ENCODE peak calls at places on chromosome 17, in five cellular contexts. D, K, V, B and W are unnamed samples.

GRCh38 chr17:80575057-80575875 is 30.6 kb downstream of the RPTOR start:
- DNase-seq in B (peak; percentile 74), V (peak; percentile 78), D (peak; percentile 84), K (peak; percentile 91), W (peak; percentile 14)

GRCh38 chr17:31875081-31875480 is 16.0 kb upstream of the COPRS start:
- DNase-seq in B (no peak), K (no peak), V (no peak), D (no peak), W (no peak)

GRCh38 chr17:17493249-17493985 is 2.8 kb downstream of the RASD1 start:
- DNase-seq in D (peak; percentile 78), B (no peak), K (peak; percentile 59), V (peak; percentile 66), W (no peak)

GRCh38 chr17:12789075-12789975 is at the start of gene ARHGAP44:
- DNase-seq in K (peak; percentile 73), D (peak; percentile 76), B (peak; percentile 64), V (peak; percentile 59), W (peak; percentile 79)

GRCh38 chr17:18093616-18094408 is 6.1 kb downstream of the DRG2 start:
- DNase-seq in V (no peak), B (peak; percentile 75), K (no peak), D (peak; percentile 73), W (no peak)

GRCh38 chr17:38544839-38545209 is 60.9 kb downstream of the SRCIN1 start:
- DNase-seq in V (no peak), B (no peak), K (no peak), D (no peak), W (no peak)

GRCh38 chr17:77610980-77611641 is 347.4 kb upstream of the TNRC6C start:
- DNase-seq in D (no peak), V (no peak), B (no peak), K (no peak), W (no peak)

GRCh38 chr17:7443499-7444485 is 1.1 kb upstream of the CHRNB1 start:
- DNase-seq in K (no peak), B (no peak), V (no peak), D (no peak), W (no peak)

GRCh38 chr17:4891405-4892062 is 7.8 kb upstream of the C17orf107 start:
- DNase-seq in B (no peak), K (no peak), V (peak; percentile 66), D (peak; percentile 40), W (no peak)

GRCh38 chr17:40130352-40131042 is 8.7 kb downstream of the MSL1 start:
- DNase-seq in V (no peak), K (no peak), D (no peak), B (no peak), W (no peak)

GRCh38 chr17:1512351-1512750 is 4.1 kb downstream of the INPP5K start:
- DNase-seq in K (no peak), V (no peak), B (no peak), D (no peak), W (no peak)
- TF ChIP-seq POLR2A in K (no peak), V (no peak), B (no peak), D (no peak), W (no peak)

GRCh38 chr17:45783593-45784292 is 377 bp upstream of the CRHR1 start:
- DNase-seq in B (no peak), V (no peak), D (no peak), K (no peak), W (no peak)
- H3K27me3 ChIP-seq in B (peaks cover 69% of the 10 kb centered on the region), V (peaks cover 75% of the 10 kb centered on the region), D (peaks cover 18% of the 10 kb centered on the region), K (peaks cover 88% of the 10 kb centered on the region), W (no peaks in the 10 kb centered on the region)

GRCh38 chr17:34246436-34246835 is 8.6 kb upstream of the CCL2 start:
- DNase-seq in K (no peak), V (no peak), B (no peak), D (no peak), W (no peak)

GRCh38 chr17:34246872-34247271 is 8.2 kb upstream of the CCL2 start:
- DNase-seq in V (no peak), B (no peak), D (no peak), K (no peak), W (no peak)

GRCh38 chr17:34243732-34244299 is 11.3 kb upstream of the CCL2 start:
- DNase-seq in B (no peak), V (no peak), D (no peak), K (no peak), W (no peak)

GRCh38 chr17:34242976-34243731 is 11.9 kb upstream of the CCL2 start:
- DNase-seq in V (no peak), D (no peak), K (no peak), B (no peak), W (no peak)

DNA sequence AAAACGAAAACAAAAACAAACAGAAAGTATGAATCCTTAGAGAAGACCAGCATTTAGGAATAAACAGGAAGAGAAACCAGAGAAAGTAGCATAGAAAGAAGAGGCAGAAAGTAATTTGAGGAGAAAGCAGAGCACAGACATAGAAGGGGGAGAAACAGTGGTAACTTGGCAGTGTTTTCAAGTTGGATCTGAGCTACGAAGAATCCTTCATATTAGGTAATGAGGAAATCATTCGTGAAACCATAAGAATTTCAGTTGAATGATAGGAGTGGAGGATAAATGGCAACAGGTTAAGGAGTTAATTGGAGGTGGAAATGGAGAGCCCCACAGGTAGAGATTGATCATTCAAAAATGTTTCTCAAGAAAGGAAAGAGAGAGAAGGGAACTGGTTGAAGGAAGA is 9.6 kb upstream of the CCL2 start:
- DNase-seq in V (no peak), D (no peak), K (no peak), B (no peak), W (no peak)
- TF ChIP-seq POLR2A in V (no peak), D (no peak), K (no peak), B (no peak), W (no peak)

DNA sequence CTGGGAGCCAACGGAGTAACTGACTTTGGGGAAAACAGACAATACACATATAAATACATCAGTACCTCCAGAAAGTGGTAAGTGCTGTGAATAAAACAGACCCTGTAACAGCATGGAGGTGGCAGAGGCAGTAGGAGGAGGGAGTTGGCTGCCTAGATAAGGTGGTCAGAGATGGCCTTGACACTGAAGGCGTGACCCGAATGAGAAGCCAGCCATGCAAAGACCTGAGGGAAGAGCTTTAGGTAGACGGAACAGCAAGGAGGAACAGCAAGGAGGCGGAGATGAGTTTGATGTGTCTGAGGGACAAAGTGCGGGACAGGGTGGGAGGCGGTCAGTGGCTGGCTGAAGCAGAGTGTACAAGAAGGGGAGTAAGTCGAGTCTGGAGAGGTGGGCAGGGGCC is 8.1 kb upstream of the SLC6A4 start:
- DNase-seq in B (no peak), K (no peak), V (no peak), D (no peak), W (no peak)
- H3K27me3 ChIP-seq in B (peaks cover 3% of the 10 kb centered on the region), K (peaks cover 14% of the 10 kb centered on the region), V (peaks cover 4% of the 10 kb centered on the region), D (no peaks in the 10 kb centered on the region), W (no peaks in the 10 kb centered on the region)

DNA sequence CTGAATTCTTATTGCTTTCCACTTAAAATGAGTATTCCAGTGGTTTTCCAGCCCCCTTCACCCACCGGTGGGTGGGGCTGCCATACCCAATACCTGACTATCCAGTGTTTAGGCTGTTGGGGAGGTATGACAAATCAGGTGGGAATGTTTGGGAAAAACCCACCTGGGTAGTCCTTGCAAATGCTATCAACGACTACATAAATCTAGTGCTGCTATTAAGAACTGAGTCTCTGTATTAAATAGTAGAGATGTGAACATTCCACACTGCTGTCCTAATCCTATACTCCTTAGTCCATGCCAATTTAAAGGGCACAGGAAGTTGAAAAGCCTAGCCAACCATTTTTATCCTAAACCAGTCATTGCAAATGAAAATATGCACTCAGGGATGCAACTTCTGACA is 126.6 kb downstream of the AXIN2 start:
- DNase-seq in D (no peak), V (no peak), B (no peak), K (no peak), W (no peak)
- TF ChIP-seq POLR2A in D (no peak), V (no peak), B (no peak), K (no peak), W (no peak)